ENCODE peak calls at places on chromosomes 6 and 20, in nine cellular contexts. V, U, B, H, T, E, Z, O and L are unnamed samples.

GRCh38 chr20:58975353-58975752 is 5.7 kb upstream of the NELFCD start:
- DNase-seq in V (no peak), U (no peak), B (no peak), H (no peak), T (no peak), E (no peak), Z (no peak), O (no peak), L (no peak)

GRCh38 chr6:81988871-81989270 is 236.4 kb upstream of the TENT5A start:
- DNase-seq in V (no peak), U (no peak), B (no peak), H (no peak), T (no peak), E (no peak), Z (no peak), O (no peak), L (no peak)

GRCh38 chr6:30100585-30101422 is 12.1 kb downstream of the TRIM31 start:
- DNase-seq in V (no peak), U (peak), B (no peak), H (no peak), T (no peak), E (peak), Z (peak), O (peak), L (peak)

GRCh38 chr6:104958720-104959452 is 2.0 kb downstream of the LIN28B start:
- DNase-seq in V (peak), U (no peak), B (no peak), H (no peak), T (no peak), E (no peak), Z (peak), O (no peak), L (peak)

GRCh38 chr20:34220581-34220980 is 20.6 kb upstream of the ASIP start:
- DNase-seq in V (no peak), U (no peak), B (no peak), H (no peak), T (peak), E (no peak), Z (no peak), O (no peak), L (no peak)

GRCh38 chr20:15100506-15101160 is 763.2 kb upstream of the FLRT3 start:
- DNase-seq in V (no peak), U (no peak), B (no peak), H (no peak), T (no peak), E (no peak), Z (no peak), O (no peak), L (no peak)

GRCh38 chr20:63942250-63943006 is 13.8 kb downstream of the UCKL1 start:
- DNase-seq in V (peak), U (no peak), B (no peak), H (no peak), T (peak), E (peak), Z (no peak), O (peak), L (peak)

GRCh38 chr20:38805958-38806854 is 709 bp downstream of the PPP1R16B start:
- DNase-seq in V (no peak), U (peak), B (no peak), H (no peak), T (no peak), E (peak), Z (no peak), O (no peak), L (no peak)

GRCh38 chr20:49765846-49766541 is 46.6 kb upstream of the SLC9A8 start:
- DNase-seq in V (no peak), U (no peak), B (no peak), H (no peak), T (no peak), E (no peak), Z (no peak), O (no peak), L (no peak)

GRCh38 chr6:122028933-122029332 is 370.5 kb upstream of the HSF2 start:
- DNase-seq in V (no peak), U (no peak), B (no peak), H (no peak), T (no peak), E (no peak), Z (no peak), O (no peak), L (no peak)

DNA sequence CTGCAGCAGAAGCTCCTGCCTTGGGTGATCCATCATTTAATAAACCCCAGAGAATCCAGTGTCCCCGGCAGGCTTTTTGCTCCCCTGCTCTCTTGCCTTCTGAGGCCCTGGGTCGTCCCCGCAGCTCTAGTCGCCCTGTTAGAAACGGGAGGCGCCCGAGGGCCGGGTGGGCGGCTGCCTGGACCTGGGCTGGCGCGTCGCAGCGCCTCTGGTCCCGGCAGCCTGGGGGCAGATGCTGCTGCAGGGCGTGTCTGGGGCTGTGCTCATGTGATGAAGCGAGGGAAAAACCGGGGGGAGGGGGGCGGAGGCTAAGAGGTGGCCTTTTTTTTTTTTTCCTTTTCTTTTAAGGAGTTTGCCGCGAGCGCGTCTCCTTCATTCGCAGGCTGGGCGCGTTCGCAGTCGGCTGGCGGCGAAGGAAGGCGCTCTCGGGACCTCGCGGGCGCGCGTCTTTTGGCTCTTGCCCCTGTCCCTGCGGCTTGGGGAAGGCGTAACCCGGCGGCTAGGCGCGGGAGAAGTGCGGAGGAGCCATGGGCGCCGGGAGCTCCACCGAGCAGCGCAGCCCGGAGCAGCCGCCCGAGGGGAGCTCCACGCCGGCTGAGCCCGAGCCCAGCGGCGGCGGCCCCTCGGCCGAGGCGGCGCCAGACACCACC is 394 bp downstream of the AKAP12 start:
- DNase-seq in V (peak), U (peak), B (peak), H (peak), T (peak), E (peak), Z (no peak), O (peak), L (peak)
- TF ChIP-seq POLR2A in V (peak), U (no peak), B (peak), H (no peak), T (peak), E (no peak), Z (no peak), O (no peak), L (peak)

DNA sequence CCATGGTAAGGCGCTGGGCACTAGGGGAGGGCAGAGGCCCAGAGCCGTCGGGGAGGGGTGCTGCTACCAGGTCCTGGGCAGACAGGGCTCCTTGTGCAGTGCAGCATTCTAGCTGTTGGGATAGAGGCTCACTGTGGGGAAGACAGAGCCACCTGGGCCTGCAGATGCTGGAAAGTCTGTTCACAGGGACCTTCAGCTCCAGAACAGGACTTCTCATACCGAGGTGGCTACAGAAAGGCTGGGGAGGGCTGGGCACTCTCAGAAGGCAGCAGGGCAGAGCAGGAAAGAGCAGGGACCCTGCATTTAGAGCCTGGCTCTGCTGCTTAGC is 7.5 kb downstream of the DNPH1 start:
- DNase-seq in V (no peak), U (no peak), B (no peak), H (no peak), T (no peak), E (no peak), Z (no peak), O (no peak), L (no peak)
- TF ChIP-seq POLR2A in V (no peak), U (no peak), B (no peak), H (no peak), T (no peak), E (no peak), Z (peak), O (no peak), L (no peak)

GRCh38 chr6:56923565-56923964 is 31.3 kb upstream of the BEND6 start:
- DNase-seq in V (no peak), U (no peak), B (no peak), H (no peak), T (no peak), E (no peak), Z (no peak), O (no peak), L (no peak)
- TF ChIP-seq POLR2A in V (no peak), U (no peak), B (no peak), H (no peak), T (no peak), E (no peak), Z (no peak), O (no peak), L (no peak)

DNA sequence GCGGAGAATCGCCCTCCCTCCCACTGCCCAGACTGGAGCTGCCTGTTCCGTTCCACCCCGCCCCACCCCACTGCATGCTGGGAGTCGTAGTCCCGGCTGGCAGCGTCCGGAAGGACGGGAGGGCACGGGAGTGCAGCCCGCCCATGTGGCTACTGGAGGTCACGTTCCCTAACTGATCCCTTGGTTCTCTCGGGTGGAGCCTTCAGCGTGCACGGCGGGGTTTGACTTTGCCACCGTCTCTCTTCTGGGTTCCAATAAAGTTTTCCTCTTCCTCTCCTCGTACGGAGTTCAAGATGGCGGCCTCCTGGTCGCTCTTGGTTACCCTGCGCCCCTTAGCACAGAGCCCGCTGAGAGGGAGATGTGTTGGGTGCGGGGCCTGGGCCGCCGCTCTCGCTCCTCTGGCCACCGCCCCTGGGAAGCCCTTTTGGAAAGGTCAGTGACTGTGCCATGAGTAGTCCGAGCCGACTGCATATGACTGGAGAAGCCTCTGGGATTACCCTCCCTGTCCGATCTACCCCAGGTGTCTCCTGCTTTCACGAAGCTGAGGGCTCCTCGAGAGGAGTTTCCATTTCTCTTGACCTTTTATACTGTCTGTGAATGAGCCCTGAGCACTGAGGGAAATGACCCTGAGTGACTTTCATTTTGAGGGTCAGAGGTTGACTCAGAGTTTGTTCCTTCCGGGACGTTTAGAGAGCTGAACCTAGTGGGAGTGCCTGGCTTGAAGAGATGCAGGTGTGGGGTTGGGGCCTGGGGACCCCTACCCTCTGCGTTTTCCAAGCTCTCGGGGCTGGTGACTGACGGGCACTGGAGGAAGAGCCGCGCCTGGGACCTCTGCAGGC is at the start of gene AFG1L:
- DNase-seq in V (peak), U (peak), B (peak), H (peak), T (peak), E (peak), Z (peak), O (peak), L (peak)
- TF ChIP-seq POLR2A in V (peak), U (peak), B (peak), H (no peak), T (peak), E (peak), Z (peak), O (peak), L (peak)